ENCODE peak calls at places on chromosomes 6 and 20, in six cellular contexts. U is GM12891, N is H1, S is HepG2, H is GM12878, M is K562. X is an unnamed sample.
A peak's percentile ranks its signal among the peaks of the same experiment; 100 is the strongest.

GRCh38 chr6:138987643-138988468 is at the start of gene REPS1:
- DNase-seq in U (peak; percentile 92), N (peak; percentile 98), S (peak; percentile 87), H (peak; percentile 40), M (peak; percentile 97), X (peak; percentile 91)

GRCh38 chr6:46263709-46264091 is 92.9 kb upstream of the ENPP5 start:
- DNase-seq in U (no peak), N (no peak), S (no peak), H (no peak), M (no peak), X (no peak)

GRCh38 chr20:23010096-23010495 is 25.0 kb upstream of the SSTR4 start:
- DNase-seq in U (no peak), N (no peak), S (no peak), H (no peak), M (no peak), X (no peak)

GRCh38 chr20:49513009-49513408 is 30.5 kb upstream of the KCNB1 start:
- DNase-seq in U (no peak), N (no peak), S (no peak), H (no peak), M (no peak), X (no peak)

GRCh38 chr6:110656492-110656891 is 158.8 kb downstream of the CDK19 start:
- DNase-seq in U (no peak), N (no peak), S (peak; percentile 60), H (no peak), M (no peak), X (no peak)

GRCh38 chr6:132300323-132300949 is 100.8 kb downstream of the MOXD1 start:
- DNase-seq in U (no peak), N (no peak), S (peak; percentile 37), H (no peak), M (peak; percentile 23), X (peak; percentile 2)

GRCh38 chr6:157143171-157143884 is 180.0 kb downstream of the TMEM242 start:
- DNase-seq in U (no peak), N (no peak), S (no peak), H (no peak), M (no peak), X (no peak)

GRCh38 chr20:417801-418342 is 9.8 kb downstream of the RBCK1 start:
- DNase-seq in U (no peak), N (no peak), S (no peak), H (no peak), M (no peak), X (no peak)

GRCh38 chr6:137241481-137242011 is 22.4 kb upstream of the IFNGR1 start:
- DNase-seq in U (no peak), N (no peak), S (peak; percentile 100), H (no peak), M (no peak), X (no peak)

GRCh38 chr6:125104425-125104824 is 49.1 kb upstream of the TPD52L1 start:
- DNase-seq in U (no peak), N (no peak), S (no peak), H (no peak), M (no peak), X (no peak)

GRCh38 chr20:62902926-62903615 is 23.2 kb downstream of the DIDO1 start:
- DNase-seq in U (no peak), N (no peak), S (no peak), H (no peak), M (no peak), X (no peak)
- TF ChIP-seq POLR2AphosphoS5 in U (peak; percentile 61), N (no peak), S (no peak), H (peak; percentile 49), M (peak; percentile 22), X (no peak)

GRCh38 chr20:35092524-35093244 is at the start of gene TRPC4AP:
- DNase-seq in U (peak; percentile 81), N (peak; percentile 92), S (peak; percentile 92), H (peak; percentile 57), M (peak; percentile 88), X (peak; percentile 79)
- TF ChIP-seq POLR2A in U (peak; percentile 73), N (no peak), S (peak; percentile 82), H (peak; percentile 96), M (peak; percentile 88), X (peak; percentile 79)

DNA sequence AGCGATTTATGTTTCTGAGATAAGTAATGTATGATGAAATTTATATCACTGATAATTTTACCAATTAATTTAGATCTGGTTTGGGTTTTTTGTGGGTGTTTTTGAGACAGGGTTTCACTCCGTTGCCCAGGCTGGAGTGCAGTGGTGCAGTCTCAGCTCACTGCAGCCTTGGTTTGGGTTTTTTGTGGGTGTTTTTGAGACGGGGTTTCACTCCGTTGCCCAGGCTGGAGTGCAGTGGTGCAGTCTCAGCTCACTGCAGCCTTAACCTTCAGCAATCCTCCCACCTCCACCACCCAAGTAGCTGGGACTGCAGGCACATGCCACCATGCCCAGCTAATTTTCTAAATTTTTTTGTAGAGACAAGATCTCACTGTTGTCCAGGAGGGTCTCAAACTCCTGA is 13.0 kb downstream of the MRS2 start:
- DNase-seq in U (no peak), N (no peak), S (no peak), H (no peak), M (no peak), X (no peak)
- TF ChIP-seq TAF1 in U (no peak), N (no peak), S (no peak), H (no peak), M (no peak), X (no peak)

DNA sequence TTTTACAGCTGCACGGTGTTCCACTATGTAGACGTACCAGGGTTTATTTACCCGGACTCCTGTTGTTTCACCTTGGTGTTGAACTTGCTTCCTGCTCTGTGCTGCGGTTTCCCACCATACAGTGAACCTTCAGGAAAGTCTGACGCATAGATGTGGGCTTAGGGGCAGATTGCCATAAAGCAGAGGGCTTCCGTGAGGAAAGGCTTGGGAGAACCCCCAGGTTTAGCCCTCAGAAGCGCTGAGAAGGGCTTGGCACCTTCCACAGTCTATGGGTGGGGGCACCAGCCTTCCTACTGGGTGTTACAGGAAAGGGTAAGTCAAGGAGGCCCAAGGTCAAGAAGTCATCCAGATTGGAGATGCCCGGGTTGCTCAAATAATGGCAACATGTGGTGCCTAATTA is 19.2 kb upstream of the MRPS18A start:
- DNase-seq in U (no peak), N (no peak), S (peak; percentile 59), H (no peak), M (no peak), X (no peak)
- TF ChIP-seq POLR2AphosphoS5 in U (no peak), N (no peak), S (no peak), H (no peak), M (no peak), X (no peak)

GRCh38 chr6:161415302-161415855 is 141.5 kb upstream of the AGPAT4 start:
- DNase-seq in U (no peak), N (no peak), S (no peak), H (no peak), M (no peak), X (no peak)

GRCh38 chr6:161414180-161414579 is 140.3 kb upstream of the AGPAT4 start:
- DNase-seq in U (no peak), N (no peak), S (no peak), H (no peak), M (no peak), X (no peak)

GRCh38 chr6:161418458-161418945 is 144.6 kb upstream of the AGPAT4 start:
- DNase-seq in U (peak; percentile 32), N (no peak), S (peak; percentile 56), H (no peak), M (peak; percentile 64), X (no peak)

GRCh38 chr6:161414800-161415199 is 140.9 kb upstream of the AGPAT4 start:
- DNase-seq in U (no peak), N (no peak), S (no peak), H (no peak), M (no peak), X (no peak)

DNA sequence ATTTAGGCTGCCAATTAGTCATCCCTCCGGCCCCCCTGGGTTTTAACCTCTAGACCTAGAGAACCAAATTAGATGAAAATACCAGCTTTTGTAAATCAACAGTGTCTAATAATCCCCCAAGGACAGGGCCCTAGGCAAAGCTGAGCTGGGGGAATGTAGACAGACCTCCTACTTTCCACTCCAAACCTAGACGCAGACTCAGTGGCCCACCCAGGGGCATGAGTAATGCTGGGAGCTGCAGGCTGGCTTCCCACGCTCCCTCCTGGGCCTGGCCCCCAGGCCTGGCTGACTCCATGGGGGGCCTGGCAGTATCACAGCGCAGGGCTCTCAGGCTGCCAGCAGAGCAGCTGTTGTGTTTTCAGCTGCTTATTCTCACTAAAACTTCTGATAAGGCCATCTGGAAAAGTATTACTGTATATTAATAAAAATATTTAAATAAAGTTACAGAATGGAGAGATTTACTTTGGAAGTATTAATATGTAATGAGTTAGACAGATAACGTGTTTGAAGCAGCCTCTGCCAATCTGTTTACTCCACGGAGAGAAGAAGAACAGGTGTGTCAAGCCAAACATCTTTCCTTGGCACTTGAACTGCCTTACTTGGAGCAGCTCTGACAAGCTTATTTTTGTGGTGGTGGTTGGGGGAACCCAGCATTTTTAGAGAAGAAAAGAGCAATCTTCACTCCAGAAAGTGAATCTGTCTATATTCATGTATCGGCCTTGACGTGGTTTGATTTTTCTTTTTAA is 144.0 kb upstream of the AGPAT4 start:
- DNase-seq in U (no peak), N (no peak), S (no peak), H (no peak), M (no peak), X (no peak)
- TF ChIP-seq POLR2A in U (no peak), N (no peak), S (no peak), H (no peak), M (no peak), X (no peak)

X was measured in GM12892.